ENCODE peak calls at places on chromosomes 12 and 14, in seven cellular contexts. G is PC-3, F is ovary, P is lung, O is OCI-LY7, X is endodermal cell, C is psoas muscle. W is an unnamed sample.

GRCh38 chr14:32345311-32345771 is 16.2 kb downstream of the AKAP6 start:
- DNase-seq in G (peak), F (no peak), P (no peak), O (no peak), X (no peak), C (no peak), W (no peak)

GRCh38 chr12:105278043-105278697 is 42.2 kb upstream of the APPL2 start:
- DNase-seq in G (peak), F (no peak), P (no peak), O (peak), X (no peak), C (no peak), W (no peak)

GRCh38 chr12:16030729-16031128 is 119.6 kb downstream of the DERA start:
- DNase-seq in G (no peak), F (no peak), P (no peak), O (no peak), X (no peak), C (no peak), W (no peak)

GRCh38 chr12:69540606-69541386 is 44.5 kb upstream of the CCT2 start:
- DNase-seq in G (peak), F (no peak), P (no peak), O (no peak), X (no peak), C (no peak), W (peak)

GRCh38 chr12:32419520-32419960 is 20.2 kb downstream of the FGD4 start:
- DNase-seq in G (no peak), F (no peak), P (peak), O (no peak), X (no peak), C (no peak), W (no peak)

GRCh38 chr14:68789798-68790655 is 2.8 kb downstream of the ZFP36L1 start:
- DNase-seq in G (no peak), F (peak), P (no peak), O (no peak), X (peak), C (peak), W (no peak)

GRCh38 chr12:69608114-69608513 is 2.6 kb downstream of the LRRC10 start:
- DNase-seq in G (no peak), F (no peak), P (no peak), O (no peak), X (no peak), C (no peak), W (no peak)

GRCh38 chr12:19230299-19230866 is 100.8 kb downstream of the PLEKHA5 start:
- DNase-seq in G (no peak), F (no peak), P (no peak), O (no peak), X (no peak), C (no peak), W (no peak)

GRCh38 chr12:1523558-1524050 is 70.8 kb downstream of the FBXL14 start:
- DNase-seq in G (no peak), F (no peak), P (no peak), O (no peak), X (peak), C (no peak), W (no peak)

GRCh38 chr12:15636060-15636890 is 152.9 kb downstream of the EPS8 start:
- DNase-seq in G (peak), F (no peak), P (no peak), O (no peak), X (peak), C (no peak), W (no peak)

GRCh38 chr12:132872975-132873421 is 14.4 kb downstream of the CHFR start:
- DNase-seq in G (no peak), F (no peak), P (no peak), O (no peak), X (no peak), C (no peak), W (no peak)

GRCh38 chr12:53735-54095 is 12.9 kb upstream of the IQSEC3 start:
- DNase-seq in G (no peak), F (no peak), P (no peak), O (no peak), X (peak), C (no peak), W (no peak)

GRCh38 chr14:57389646-57390036 is 745 bp upstream of the NAA30 start:
- DNase-seq in G (no peak), F (no peak), P (no peak), O (peak), X (peak), C (no peak), W (no peak)

GRCh38 chr12:104747956-104748355 is 210.1 kb downstream of the SLC41A2 start:
- DNase-seq in G (no peak), F (no peak), P (no peak), O (no peak), X (peak), C (no peak), W (no peak)

GRCh38 chr12:64099430-64099829 is 122.7 kb downstream of the KICS2 start:
- DNase-seq in G (peak), F (no peak), P (no peak), O (no peak), X (no peak), C (peak), W (peak)

GRCh38 chr12:127957001-127957660 is 309.8 kb upstream of the TMEM132C start:
- DNase-seq in G (peak), F (no peak), P (no peak), O (no peak), X (no peak), C (no peak), W (no peak)

GRCh38 chr12:12600659-12601058 is 11.0 kb upstream of the CREBL2 start:
- DNase-seq in G (no peak), F (no peak), P (no peak), O (no peak), X (peak), C (no peak), W (no peak)

GRCh38 chr12:19263666-19264065 is 134.1 kb downstream of the PLEKHA5 start:
- DNase-seq in G (no peak), F (no peak), P (no peak), O (no peak), X (peak), C (no peak), W (no peak)

GRCh38 chr14:54653764-54654469 is 87.0 kb downstream of the SAMD4A start:
- DNase-seq in G (peak), F (no peak), P (no peak), O (no peak), X (no peak), C (peak), W (no peak)

GRCh38 chr14:68796418-68797101 is 3.7 kb upstream of the ZFP36L1 start:
- DNase-seq in G (no peak), F (peak), P (no peak), O (no peak), X (peak), C (no peak), W (no peak)

GRCh38 chr14:88895116-88895515 is 70.7 kb downstream of the TTC8 start:
- DNase-seq in G (peak), F (no peak), P (no peak), O (no peak), X (no peak), C (no peak), W (peak)

GRCh38 chr14:66477567-66477966 is 8.6 kb upstream of the CCDC196 start:
- DNase-seq in G (no peak), F (no peak), P (no peak), O (no peak), X (no peak), C (no peak), W (no peak)

GRCh38 chr12:95286713-95287112 is 69.1 kb downstream of the VEZT start:
- DNase-seq in G (peak), F (no peak), P (no peak), O (no peak), X (no peak), C (no peak), W (no peak)

GRCh38 chr12:43370299-43370698 is 181.7 kb downstream of the ADAMTS20 start:
- DNase-seq in G (peak), F (no peak), P (no peak), O (no peak), X (no peak), C (no peak), W (peak)

GRCh38 chr12:105598032-105598431 is 267.5 kb downstream of the C12orf75 start:
- DNase-seq in G (no peak), F (no peak), P (no peak), O (no peak), X (no peak), C (no peak), W (no peak)

GRCh38 chr14:73476451-73476905 is 14.3 kb upstream of the RIOX1 start:
- DNase-seq in G (no peak), F (no peak), P (no peak), O (no peak), X (no peak), C (no peak), W (no peak)

GRCh38 chr12:58803893-58804292 is 116.4 kb downstream of the LRIG3 start:
- DNase-seq in G (peak), F (no peak), P (no peak), O (no peak), X (no peak), C (no peak), W (peak)

GRCh38 chr12:122527478-122527944 is 462 bp downstream of the KNTC1 start:
- DNase-seq in G (peak), F (no peak), P (peak), O (peak), X (no peak), C (no peak), W (no peak)

GRCh38 chr12:53198470-53199110 is 8.5 kb downstream of the ITGB7 start:
- DNase-seq in G (no peak), F (no peak), P (no peak), O (no peak), X (no peak), C (no peak), W (no peak)

GRCh38 chr12:121237415-121237814 is 27.5 kb downstream of the P2RX4 start:
- DNase-seq in G (no peak), F (no peak), P (no peak), O (no peak), X (no peak), C (peak), W (no peak)

GRCh38 chr12:120725659-120726509 is at the start of gene ACADS:
- DNase-seq in G (peak), F (peak), P (peak), O (peak), X (peak), C (peak), W (peak)

DNA sequence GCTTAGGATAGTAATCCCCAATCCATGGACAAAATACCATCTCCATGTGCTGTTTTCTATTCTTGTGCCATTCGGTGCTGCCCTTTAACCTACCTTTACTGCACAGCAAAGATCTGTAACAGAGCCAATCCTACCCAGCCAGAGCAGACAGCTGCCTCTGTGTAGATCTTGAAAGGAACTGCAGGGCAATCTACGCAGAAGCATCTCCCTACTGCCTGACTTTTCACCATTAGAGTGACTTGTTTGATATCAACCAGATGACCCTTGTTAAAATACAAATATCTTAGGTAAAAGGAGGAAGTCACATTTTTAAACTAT is 33.9 kb upstream of the PPM1A start:
- DNase-seq in G (no peak), F (no peak), P (no peak), O (no peak), X (no peak), C (no peak), W (no peak)
- H3K4me3 ChIP-seq in G (no peak), F (no peak), P (no peak), O (no peak), X (no peak), C (no peak), W (no peak)

GRCh38 chr12:115988193-115988592 is 289.3 kb downstream of the MED13L start:
- DNase-seq in G (no peak), F (no peak), P (no peak), O (no peak), X (peak), C (no peak), W (no peak)
- H3K27ac ChIP-seq in G (no peak), F (no peak), P (no peak), O (no peak), X (no peak), C (no peak), W (no peak)

GRCh38 chr12:45654002-45654401 is 75.5 kb upstream of the ARID2 start:
- DNase-seq in G (no peak), F (no peak), P (no peak), O (no peak), X (no peak), C (no peak), W (no peak)
- H3K4me3 ChIP-seq in G (no peak), F (no peak), P (no peak), O (no peak), X (no peak), C (no peak), W (no peak)

DNA sequence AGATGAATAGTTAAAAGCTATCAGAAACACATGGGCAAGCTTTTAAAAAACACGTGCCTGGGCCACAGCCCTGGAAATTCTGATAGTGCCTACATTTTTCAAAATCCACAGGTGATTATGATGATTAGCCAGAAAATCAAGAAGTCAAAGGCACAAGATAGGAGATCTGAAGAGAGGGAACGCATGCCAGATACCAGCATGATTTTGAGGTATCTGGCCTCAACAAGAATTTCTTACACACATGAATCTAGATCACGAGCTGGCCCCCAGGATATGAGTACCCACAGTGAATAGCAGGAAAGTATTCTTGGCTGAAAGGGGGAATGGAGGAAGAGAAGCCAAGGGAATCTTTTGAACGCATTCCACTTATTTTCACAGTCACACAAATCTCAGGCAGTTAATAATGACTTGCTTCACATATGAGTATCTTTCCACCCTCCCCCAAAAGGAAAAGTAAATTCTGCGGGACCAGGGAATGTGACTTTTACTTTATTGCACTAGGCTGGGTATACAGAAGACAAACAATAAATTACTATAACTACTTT is 438.2 kb downstream of the BCAT1 start:
- DNase-seq in G (no peak), F (no peak), P (no peak), O (no peak), X (no peak), C (no peak), W (no peak)
- H3K27ac ChIP-seq in G (no peak), F (no peak), P (no peak), O (no peak), X (no peak), C (no peak), W (no peak)

DNA sequence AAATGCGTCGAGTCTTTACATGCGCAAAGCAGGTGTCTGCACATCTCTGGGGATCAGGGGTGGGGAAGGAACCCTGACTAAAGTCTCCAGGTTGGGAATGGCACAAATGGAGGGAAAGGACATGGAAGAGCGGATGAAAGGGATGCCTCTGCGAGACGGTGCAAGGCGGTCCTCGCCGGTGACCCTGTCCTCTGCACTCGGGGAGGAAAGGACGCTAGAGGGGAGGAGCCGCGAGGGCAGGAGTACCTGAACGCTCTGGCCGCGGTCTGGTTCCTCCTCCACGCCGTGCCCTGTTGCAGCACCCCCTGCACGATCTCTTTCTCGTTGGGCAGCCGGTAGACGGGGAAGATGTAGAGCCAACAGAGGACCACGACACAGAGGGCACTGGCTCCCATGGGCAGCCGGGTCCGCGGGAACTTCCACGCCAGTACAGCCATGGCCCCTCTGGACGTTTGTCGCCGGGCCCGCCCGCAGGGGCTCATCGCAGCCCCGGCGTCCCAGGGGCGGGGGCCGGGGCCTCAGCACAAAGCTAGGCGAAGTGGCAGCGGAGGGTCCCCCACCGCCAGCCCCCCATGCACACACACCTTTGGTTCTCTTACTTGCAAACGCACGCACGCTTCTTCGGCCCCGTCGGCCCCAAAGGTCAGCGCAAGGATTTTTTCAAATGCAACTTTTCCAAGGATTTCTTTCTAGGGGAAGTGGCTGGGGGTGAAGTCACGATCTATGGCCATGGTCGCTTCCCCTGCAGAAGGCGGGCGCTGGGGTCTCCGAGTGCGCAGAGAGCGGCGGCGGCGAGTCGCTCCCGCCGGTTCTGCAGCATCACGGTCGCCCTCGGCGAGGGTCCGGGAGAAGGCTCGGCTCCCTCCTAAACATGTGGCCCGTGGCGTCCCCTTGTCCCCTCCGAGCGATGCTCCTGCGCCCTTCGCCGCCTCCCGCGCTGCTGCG is 484 bp downstream of the ST8SIA1 start:
- DNase-seq in G (no peak), F (no peak), P (no peak), O (no peak), X (peak), C (peak), W (no peak)
- H3K4me3 ChIP-seq in G (no peak), F (peak), P (peak), O (no peak), X (peak), C (peak), W (peak)

GRCh38 chr12:2613674-2614073 is 181.1 kb upstream of the FKBP4 start:
- DNase-seq in G (peak), F (no peak), P (no peak), O (no peak), X (no peak), C (no peak), W (peak)
- H3K27ac ChIP-seq in G (no peak), F (no peak), P (peak), O (no peak), X (no peak), C (no peak), W (peak)

GRCh38 chr14:23364164-23364571 is 804 bp downstream of the EFS start:
- DNase-seq in G (no peak), F (no peak), P (no peak), O (no peak), X (peak), C (no peak), W (no peak)

GRCh38 chr14:23366163-23366921 is 1.4 kb upstream of the EFS start:
- DNase-seq in G (no peak), F (peak), P (peak), O (no peak), X (peak), C (peak), W (peak)

GRCh38 chr14:23362200-23362599 is 2.8 kb downstream of the EFS start:
- DNase-seq in G (peak), F (no peak), P (no peak), O (no peak), X (peak), C (no peak), W (no peak)

GRCh38 chr14:23364604-23365352 is at the start of gene EFS:
- DNase-seq in G (no peak), F (peak), P (no peak), O (no peak), X (no peak), C (no peak), W (no peak)

GRCh38 chr14:23365353-23366162 is 586 bp upstream of the EFS start:
- DNase-seq in G (peak), F (peak), P (no peak), O (no peak), X (peak), C (no peak), W (no peak)
- H3K4me3 ChIP-seq in G (no peak), F (peak), P (peak), O (no peak), X (peak), C (peak), W (peak)

GRCh38 chr12:70628701-70629480 is 8.3 kb downstream of the PTPRB start:
- DNase-seq in G (peak), F (no peak), P (no peak), O (no peak), X (no peak), C (no peak), W (no peak)
- H3K27ac ChIP-seq in G (no peak), F (no peak), P (no peak), O (no peak), X (no peak), C (no peak), W (no peak)

GRCh38 chr14:96725232-96725631 is 72.0 kb upstream of the VRK1 start:
- DNase-seq in G (no peak), F (no peak), P (no peak), O (no peak), X (no peak), C (no peak), W (no peak)

GRCh38 chr14:96727490-96727889 is 69.7 kb upstream of the VRK1 start:
- DNase-seq in G (no peak), F (no peak), P (no peak), O (peak), X (no peak), C (no peak), W (no peak)

GRCh38 chr14:96723946-96724345 is 73.2 kb upstream of the VRK1 start:
- DNase-seq in G (no peak), F (no peak), P (no peak), O (no peak), X (no peak), C (no peak), W (no peak)

GRCh38 chr14:96727076-96727475 is 70.1 kb upstream of the VRK1 start:
- DNase-seq in G (no peak), F (no peak), P (no peak), O (no peak), X (no peak), C (no peak), W (no peak)

DNA sequence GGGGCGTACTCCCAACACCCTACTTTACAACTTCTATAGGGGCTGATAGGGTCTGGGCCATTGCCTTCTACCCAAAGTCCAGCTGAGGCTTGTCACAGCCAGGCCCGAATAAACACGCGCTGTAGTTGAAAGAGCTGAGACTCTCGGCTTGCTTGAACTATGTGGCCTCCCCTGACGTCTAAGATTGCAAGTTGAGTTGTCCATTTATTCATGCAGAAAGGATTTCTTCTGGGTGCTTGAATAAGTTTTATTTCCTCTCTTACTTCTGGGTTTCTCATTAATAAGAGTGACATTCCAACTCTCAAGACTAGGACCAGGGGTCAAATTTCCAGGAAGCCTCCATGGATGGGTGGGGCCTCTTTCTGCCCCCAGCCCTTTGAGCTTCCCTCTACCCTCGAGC is 74.4 kb upstream of the VRK1 start:
- DNase-seq in G (no peak), F (no peak), P (no peak), O (no peak), X (no peak), C (no peak), W (no peak)
- H3K4me3 ChIP-seq in G (no peak), F (no peak), P (no peak), O (no peak), X (no peak), C (no peak), W (no peak)